ENCODE peak calls at places on chromosomes 6 and 20, in five cellular contexts. One of them, this sample, is unnamed.

GRCh38 chr6:12842126-12842525 is 125.6 kb downstream of the PHACTR1 start:
- DNase-seq in cardiac muscle cell: no peak
- DNase-seq in activated T-cell treated with anti-CD3 and anti-CD28 coated beads for 24 hours: no peak
- DNase-seq in cerebellum: no peak
- DNase-seq in CD8-positive, alpha-beta T cell: no peak
- DNase-seq in this sample: no peak

GRCh38 chr20:41505198-41505597 is 113.0 kb downstream of the CHD6 start:
- DNase-seq in cardiac muscle cell: no peak
- DNase-seq in activated T-cell treated with anti-CD3 and anti-CD28 coated beads for 24 hours: no peak
- DNase-seq in cerebellum: no peak
- DNase-seq in CD8-positive, alpha-beta T cell: no peak
- DNase-seq in this sample: no peak

GRCh38 chr6:41689171-41690008 is 46.0 kb downstream of the TFEB start:
- DNase-seq in cardiac muscle cell: no peak
- DNase-seq in activated T-cell treated with anti-CD3 and anti-CD28 coated beads for 24 hours: no peak
- DNase-seq in cerebellum: no peak
- DNase-seq in CD8-positive, alpha-beta T cell: no peak
- DNase-seq in this sample: no peak

GRCh38 chr6:25248100-25248499 is 31.1 kb upstream of the CARMIL1 start:
- DNase-seq in cardiac muscle cell: no peak
- DNase-seq in activated T-cell treated with anti-CD3 and anti-CD28 coated beads for 24 hours: no peak
- DNase-seq in cerebellum: no peak
- DNase-seq in CD8-positive, alpha-beta T cell: no peak
- DNase-seq in this sample: no peak

GRCh38 chr6:14550817-14551216 is 433.2 kb downstream of the CD83 start:
- DNase-seq in cardiac muscle cell: no peak
- DNase-seq in activated T-cell treated with anti-CD3 and anti-CD28 coated beads for 24 hours: no peak
- DNase-seq in cerebellum: no peak
- DNase-seq in CD8-positive, alpha-beta T cell: no peak
- DNase-seq in this sample: no peak

GRCh38 chr20:64077876-64078551 is 1.3 kb downstream of the RGS19 start:
- DNase-seq in cardiac muscle cell: no peak
- DNase-seq in activated T-cell treated with anti-CD3 and anti-CD28 coated beads for 24 hours: no peak
- DNase-seq in cerebellum: no peak
- DNase-seq in CD8-positive, alpha-beta T cell: peak
- DNase-seq in this sample: peak

GRCh38 chr20:38156888-38157634 is 8.0 kb downstream of the TGM2 start:
- DNase-seq in cardiac muscle cell: no peak
- DNase-seq in activated T-cell treated with anti-CD3 and anti-CD28 coated beads for 24 hours: no peak
- DNase-seq in cerebellum: no peak
- DNase-seq in CD8-positive, alpha-beta T cell: no peak
- DNase-seq in this sample: no peak

GRCh38 chr20:64049060-64049886 is at the start of gene SOX18:
- DNase-seq in cardiac muscle cell: peak
- DNase-seq in activated T-cell treated with anti-CD3 and anti-CD28 coated beads for 24 hours: no peak
- DNase-seq in cerebellum: peak
- DNase-seq in CD8-positive, alpha-beta T cell: no peak
- DNase-seq in this sample: no peak

GRCh38 chr6:33923857-33924514 is 120.2 kb upstream of the MLN start:
- DNase-seq in cardiac muscle cell: no peak
- DNase-seq in activated T-cell treated with anti-CD3 and anti-CD28 coated beads for 24 hours: no peak
- DNase-seq in cerebellum: no peak
- DNase-seq in CD8-positive, alpha-beta T cell: no peak
- DNase-seq in this sample: no peak

GRCh38 chr6:44245912-44246662 is 814 bp upstream of the HSP90AB1 start:
- DNase-seq in cardiac muscle cell: peak
- DNase-seq in activated T-cell treated with anti-CD3 and anti-CD28 coated beads for 24 hours: peak
- DNase-seq in cerebellum: peak
- DNase-seq in CD8-positive, alpha-beta T cell: peak
- DNase-seq in this sample: peak

GRCh38 chr20:50729925-50730764 is 1.2 kb upstream of the PARD6B start:
- DNase-seq in cardiac muscle cell: peak
- DNase-seq in activated T-cell treated with anti-CD3 and anti-CD28 coated beads for 24 hours: no peak
- DNase-seq in cerebellum: no peak
- DNase-seq in CD8-positive, alpha-beta T cell: no peak
- DNase-seq in this sample: no peak

GRCh38 chr6:82144852-82145332 is 102.7 kb downstream of the IBTK start:
- DNase-seq in cardiac muscle cell: peak
- DNase-seq in activated T-cell treated with anti-CD3 and anti-CD28 coated beads for 24 hours: no peak
- DNase-seq in cerebellum: no peak
- DNase-seq in CD8-positive, alpha-beta T cell: no peak
- DNase-seq in this sample: no peak

GRCh38 chr20:50930139-50931047 is 844 bp downstream of the ADNP start:
- DNase-seq in cardiac muscle cell: peak
- DNase-seq in activated T-cell treated with anti-CD3 and anti-CD28 coated beads for 24 hours: no peak
- DNase-seq in cerebellum: peak
- DNase-seq in CD8-positive, alpha-beta T cell: no peak
- DNase-seq in this sample: peak

GRCh38 chr20:8255945-8256632 is 124.0 kb downstream of the PLCB1 start:
- DNase-seq in cardiac muscle cell: no peak
- DNase-seq in activated T-cell treated with anti-CD3 and anti-CD28 coated beads for 24 hours: no peak
- DNase-seq in cerebellum: no peak
- DNase-seq in CD8-positive, alpha-beta T cell: no peak
- DNase-seq in this sample: no peak

GRCh38 chr6:122610690-122611455 is 668 bp downstream of the PKIB start:
- DNase-seq in cardiac muscle cell: no peak
- DNase-seq in activated T-cell treated with anti-CD3 and anti-CD28 coated beads for 24 hours: no peak
- DNase-seq in cerebellum: peak
- DNase-seq in CD8-positive, alpha-beta T cell: peak
- DNase-seq in this sample: no peak

GRCh38 chr20:12414446-12415274 is 497.0 kb downstream of the BTBD3 start:
- DNase-seq in cardiac muscle cell: peak
- DNase-seq in activated T-cell treated with anti-CD3 and anti-CD28 coated beads for 24 hours: no peak
- DNase-seq in cerebellum: no peak
- DNase-seq in CD8-positive, alpha-beta T cell: no peak
- DNase-seq in this sample: no peak

GRCh38 chr6:169881398-169881797 is 130.0 kb downstream of the ERMARD start:
- DNase-seq in cardiac muscle cell: no peak
- DNase-seq in activated T-cell treated with anti-CD3 and anti-CD28 coated beads for 24 hours: no peak
- DNase-seq in cerebellum: no peak
- DNase-seq in CD8-positive, alpha-beta T cell: no peak
- DNase-seq in this sample: no peak

GRCh38 chr6:159686697-159687096 is 6.3 kb downstream of the SOD2 start:
- DNase-seq in cardiac muscle cell: no peak
- DNase-seq in activated T-cell treated with anti-CD3 and anti-CD28 coated beads for 24 hours: no peak
- DNase-seq in cerebellum: no peak
- DNase-seq in CD8-positive, alpha-beta T cell: no peak
- DNase-seq in this sample: no peak

This sample was measured in activated T-helper 1 cell treated with Interleukin-2 at 50 U/mL for 16 hours.